ENCODE peak calls at places on chromosomes 12 and 14, in six cellular contexts. One of them, this sample, is unnamed.

GRCh38 chr12:106304001-106304421 is 1.5 kb downstream of the TCP11L2 start:
- DNase-seq in right cardiac atrium: no peak
- DNase-seq in CD8-positive, alpha-beta memory T cell: no peak
- DNase-seq in aorta: no peak
- DNase-seq in fibroblast of lung: no peak
- DNase-seq in uterus: no peak
- DNase-seq in this sample: no peak

GRCh38 chr12:77888611-77889010 is 57.9 kb downstream of the NAV3 start:
- DNase-seq in aorta: no peak
- DNase-seq in CD8-positive, alpha-beta memory T cell: no peak
- DNase-seq in uterus: no peak
- DNase-seq in right cardiac atrium: no peak
- DNase-seq in fibroblast of lung: peak
- DNase-seq in this sample: no peak

GRCh38 chr12:6639151-6639773 is 3.5 kb upstream of the LPAR5 start:
- DNase-seq in CD8-positive, alpha-beta memory T cell: no peak
- DNase-seq in aorta: no peak
- DNase-seq in uterus: no peak
- DNase-seq in right cardiac atrium: no peak
- DNase-seq in fibroblast of lung: no peak
- DNase-seq in this sample: no peak

GRCh38 chr12:18492372-18493025 is 231.2 kb downstream of the PIK3C2G start:
- DNase-seq in aorta: no peak
- DNase-seq in right cardiac atrium: no peak
- DNase-seq in fibroblast of lung: peak
- DNase-seq in uterus: no peak
- DNase-seq in CD8-positive, alpha-beta memory T cell: no peak
- DNase-seq in this sample: no peak

GRCh38 chr12:22537000-22537544 is 7.3 kb downstream of the C2CD5 start:
- DNase-seq in uterus: no peak
- DNase-seq in aorta: no peak
- DNase-seq in CD8-positive, alpha-beta memory T cell: no peak
- DNase-seq in right cardiac atrium: no peak
- DNase-seq in fibroblast of lung: peak
- DNase-seq in this sample: no peak

GRCh38 chr12:113190761-113191160 is 5.2 kb downstream of the RITA1 start:
- DNase-seq in uterus: no peak
- DNase-seq in right cardiac atrium: no peak
- DNase-seq in CD8-positive, alpha-beta memory T cell: no peak
- DNase-seq in aorta: no peak
- DNase-seq in fibroblast of lung: peak
- DNase-seq in this sample: no peak

GRCh38 chr12:78240827-78241226 is 410.1 kb downstream of the NAV3 start:
- DNase-seq in fibroblast of lung: no peak
- DNase-seq in aorta: no peak
- DNase-seq in uterus: no peak
- DNase-seq in right cardiac atrium: no peak
- DNase-seq in CD8-positive, alpha-beta memory T cell: no peak
- DNase-seq in this sample: no peak

GRCh38 chr12:114447274-114447716 is 41.4 kb upstream of the TBX5 start:
- DNase-seq in aorta: no peak
- DNase-seq in right cardiac atrium: peak
- DNase-seq in fibroblast of lung: no peak
- DNase-seq in uterus: no peak
- DNase-seq in CD8-positive, alpha-beta memory T cell: no peak
- DNase-seq in this sample: no peak

GRCh38 chr12:16421806-16422205 is 74.4 kb downstream of the MGST1 start:
- DNase-seq in CD8-positive, alpha-beta memory T cell: no peak
- DNase-seq in fibroblast of lung: peak
- DNase-seq in right cardiac atrium: no peak
- DNase-seq in uterus: no peak
- DNase-seq in aorta: no peak
- DNase-seq in this sample: no peak

GRCh38 chr12:79174656-79175055 is 310.1 kb downstream of the SYT1 start:
- DNase-seq in aorta: no peak
- DNase-seq in uterus: no peak
- DNase-seq in right cardiac atrium: no peak
- DNase-seq in fibroblast of lung: peak
- DNase-seq in CD8-positive, alpha-beta memory T cell: no peak
- DNase-seq in this sample: no peak

GRCh38 chr12:26701604-26702215 is 131.3 kb downstream of the ITPR2 start:
- DNase-seq in fibroblast of lung: peak
- DNase-seq in aorta: no peak
- DNase-seq in right cardiac atrium: no peak
- DNase-seq in CD8-positive, alpha-beta memory T cell: no peak
- DNase-seq in uterus: no peak
- DNase-seq in this sample: no peak

GRCh38 chr14:95185452-95186392 is 28.4 kb upstream of the DICER1 start:
- DNase-seq in uterus: peak
- DNase-seq in aorta: no peak
- DNase-seq in fibroblast of lung: peak
- DNase-seq in right cardiac atrium: peak
- DNase-seq in CD8-positive, alpha-beta memory T cell: no peak
- DNase-seq in this sample: no peak

GRCh38 chr14:76866469-76866868 is 40.3 kb downstream of the LRRC74A start:
- DNase-seq in fibroblast of lung: no peak
- DNase-seq in aorta: no peak
- DNase-seq in uterus: no peak
- DNase-seq in right cardiac atrium: no peak
- DNase-seq in CD8-positive, alpha-beta memory T cell: no peak
- DNase-seq in this sample: no peak

GRCh38 chr12:31317471-31318397 is 8.2 kb downstream of the SINHCAF start:
- DNase-seq in uterus: no peak
- DNase-seq in CD8-positive, alpha-beta memory T cell: no peak
- DNase-seq in fibroblast of lung: peak
- DNase-seq in right cardiac atrium: no peak
- DNase-seq in aorta: no peak
- DNase-seq in this sample: no peak

GRCh38 chr14:71675126-71675901 is 256.9 kb upstream of the RGS6 start:
- DNase-seq in CD8-positive, alpha-beta memory T cell: no peak
- DNase-seq in fibroblast of lung: no peak
- DNase-seq in right cardiac atrium: no peak
- DNase-seq in uterus: no peak
- DNase-seq in aorta: no peak
- DNase-seq in this sample: no peak

GRCh38 chr12:40175489-40175888 is 49.3 kb upstream of the LRRK2 start:
- DNase-seq in right cardiac atrium: no peak
- DNase-seq in uterus: no peak
- DNase-seq in CD8-positive, alpha-beta memory T cell: no peak
- DNase-seq in aorta: no peak
- DNase-seq in fibroblast of lung: no peak
- DNase-seq in this sample: no peak

GRCh38 chr12:64091186-64091585 is 130.9 kb downstream of the KICS2 start:
- DNase-seq in fibroblast of lung: no peak
- DNase-seq in uterus: no peak
- DNase-seq in aorta: no peak
- DNase-seq in right cardiac atrium: no peak
- DNase-seq in CD8-positive, alpha-beta memory T cell: no peak
- DNase-seq in this sample: no peak

GRCh38 chr14:91245029-91245428 is 525 bp upstream of the GPR68 start:
- DNase-seq in fibroblast of lung: no peak
- DNase-seq in uterus: no peak
- DNase-seq in right cardiac atrium: no peak
- DNase-seq in CD8-positive, alpha-beta memory T cell: peak
- DNase-seq in aorta: no peak
- DNase-seq in this sample: no peak

GRCh38 chr14:102362084-102362483 is 606 bp downstream of the CINP start:
- DNase-seq in right cardiac atrium: no peak
- DNase-seq in aorta: no peak
- DNase-seq in uterus: no peak
- DNase-seq in CD8-positive, alpha-beta memory T cell: no peak
- DNase-seq in fibroblast of lung: peak
- DNase-seq in this sample: no peak

GRCh38 chr14:35159742-35160409 is 37.5 kb downstream of the PRORP start:
- DNase-seq in fibroblast of lung: peak
- DNase-seq in aorta: no peak
- DNase-seq in CD8-positive, alpha-beta memory T cell: no peak
- DNase-seq in uterus: no peak
- DNase-seq in right cardiac atrium: no peak
- DNase-seq in this sample: no peak

GRCh38 chr12:104285740-104286537 is 17.6 kb upstream of the EID3 start:
- DNase-seq in uterus: no peak
- DNase-seq in aorta: no peak
- DNase-seq in CD8-positive, alpha-beta memory T cell: no peak
- DNase-seq in right cardiac atrium: no peak
- DNase-seq in fibroblast of lung: no peak
- DNase-seq in this sample: no peak

GRCh38 chr12:8662592-8662991 is at the start of gene MFAP5:
- DNase-seq in fibroblast of lung: no peak
- DNase-seq in aorta: no peak
- DNase-seq in right cardiac atrium: no peak
- DNase-seq in CD8-positive, alpha-beta memory T cell: no peak
- DNase-seq in uterus: no peak
- DNase-seq in this sample: no peak

GRCh38 chr12:14999421-15000047 is 26.7 kb downstream of the PDE6H start:
- DNase-seq in uterus: no peak
- DNase-seq in right cardiac atrium: no peak
- DNase-seq in fibroblast of lung: peak
- DNase-seq in CD8-positive, alpha-beta memory T cell: no peak
- DNase-seq in aorta: no peak
- DNase-seq in this sample: no peak

GRCh38 chr14:20632831-20633771 is 8.4 kb downstream of the OR6S1 start:
- DNase-seq in uterus: peak
- DNase-seq in right cardiac atrium: no peak
- DNase-seq in fibroblast of lung: peak
- DNase-seq in aorta: no peak
- DNase-seq in CD8-positive, alpha-beta memory T cell: peak
- DNase-seq in this sample: peak

GRCh38 chr12:50390284-50390683 is 6.1 kb downstream of the FAM186A start:
- DNase-seq in right cardiac atrium: no peak
- DNase-seq in aorta: no peak
- DNase-seq in fibroblast of lung: peak
- DNase-seq in CD8-positive, alpha-beta memory T cell: no peak
- DNase-seq in uterus: no peak
- DNase-seq in this sample: no peak

GRCh38 chr12:64577046-64577445 is 33.2 kb upstream of the RASSF3 start:
- DNase-seq in right cardiac atrium: no peak
- DNase-seq in fibroblast of lung: no peak
- DNase-seq in aorta: no peak
- DNase-seq in CD8-positive, alpha-beta memory T cell: no peak
- DNase-seq in uterus: no peak
- DNase-seq in this sample: no peak

GRCh38 chr12:2957816-2958431 is 1.3 kb upstream of the TEAD4 start:
- DNase-seq in fibroblast of lung: no peak
- DNase-seq in CD8-positive, alpha-beta memory T cell: no peak
- DNase-seq in uterus: no peak
- DNase-seq in right cardiac atrium: no peak
- DNase-seq in aorta: no peak
- DNase-seq in this sample: no peak

GRCh38 chr12:2959194-2959507 is at the start of gene TEAD4:
- DNase-seq in CD8-positive, alpha-beta memory T cell: no peak
- DNase-seq in fibroblast of lung: peak
- DNase-seq in uterus: peak
- DNase-seq in aorta: peak
- DNase-seq in right cardiac atrium: peak
- DNase-seq in this sample: no peak

GRCh38 chr12:2959508-2960431 is 573 bp downstream of the TEAD4 start:
- DNase-seq in fibroblast of lung: peak
- DNase-seq in aorta: peak
- DNase-seq in CD8-positive, alpha-beta memory T cell: no peak
- DNase-seq in uterus: peak
- DNase-seq in right cardiac atrium: peak
- DNase-seq in this sample: no peak

GRCh38 chr12:2958432-2959193 is 584 bp upstream of the TEAD4 start:
- DNase-seq in aorta: peak
- DNase-seq in CD8-positive, alpha-beta memory T cell: no peak
- DNase-seq in uterus: peak
- DNase-seq in right cardiac atrium: peak
- DNase-seq in fibroblast of lung: peak
- DNase-seq in this sample: no peak

GRCh38 chr12:2955888-2956287 is 3.3 kb upstream of the TEAD4 start:
- DNase-seq in aorta: no peak
- DNase-seq in fibroblast of lung: no peak
- DNase-seq in right cardiac atrium: no peak
- DNase-seq in CD8-positive, alpha-beta memory T cell: no peak
- DNase-seq in uterus: no peak
- DNase-seq in this sample: no peak
- H3K27ac ChIP-seq in aorta: no peak
- H3K27ac ChIP-seq in fibroblast of lung: no peak
- H3K27ac ChIP-seq in right cardiac atrium: no peak
- H3K27ac ChIP-seq in CD8-positive, alpha-beta memory T cell: no peak
- H3K27ac ChIP-seq in uterus: no peak
- H3K27ac ChIP-seq in this sample: no peak

GRCh38 chr14:32397871-32398640 is 69.0 kb downstream of the AKAP6 start:
- DNase-seq in aorta: no peak
- DNase-seq in right cardiac atrium: no peak
- DNase-seq in uterus: no peak
- DNase-seq in fibroblast of lung: peak
- DNase-seq in CD8-positive, alpha-beta memory T cell: no peak
- DNase-seq in this sample: no peak
- H3K27ac ChIP-seq in aorta: no peak
- H3K27ac ChIP-seq in right cardiac atrium: no peak
- H3K27ac ChIP-seq in uterus: peak
- H3K27ac ChIP-seq in fibroblast of lung: no peak
- H3K27ac ChIP-seq in CD8-positive, alpha-beta memory T cell: no peak
- H3K27ac ChIP-seq in this sample: peak

GRCh38 chr12:110613771-110614684 is at the start of gene TCTN1:
- DNase-seq in right cardiac atrium: peak
- DNase-seq in fibroblast of lung: peak
- DNase-seq in CD8-positive, alpha-beta memory T cell: peak
- DNase-seq in uterus: peak
- DNase-seq in aorta: peak
- DNase-seq in this sample: peak
- H3K27ac ChIP-seq in right cardiac atrium: peak
- H3K27ac ChIP-seq in fibroblast of lung: peak
- H3K27ac ChIP-seq in CD8-positive, alpha-beta memory T cell: peak
- H3K27ac ChIP-seq in uterus: peak
- H3K27ac ChIP-seq in aorta: no peak
- H3K27ac ChIP-seq in this sample: peak

GRCh38 chr12:55874465-55874864 is 31.7 kb upstream of the MMP19 start:
- DNase-seq in CD8-positive, alpha-beta memory T cell: no peak
- DNase-seq in right cardiac atrium: no peak
- DNase-seq in fibroblast of lung: no peak
- DNase-seq in aorta: no peak
- DNase-seq in uterus: no peak
- DNase-seq in this sample: no peak

GRCh38 chr12:55875704-55876103 is 33.0 kb upstream of the MMP19 start:
- DNase-seq in right cardiac atrium: no peak
- DNase-seq in aorta: no peak
- DNase-seq in uterus: no peak
- DNase-seq in fibroblast of lung: no peak
- DNase-seq in CD8-positive, alpha-beta memory T cell: no peak
- DNase-seq in this sample: no peak

GRCh38 chr12:55877824-55878223 is 35.1 kb upstream of the MMP19 start:
- DNase-seq in right cardiac atrium: no peak
- DNase-seq in uterus: no peak
- DNase-seq in aorta: no peak
- DNase-seq in fibroblast of lung: no peak
- DNase-seq in CD8-positive, alpha-beta memory T cell: no peak
- DNase-seq in this sample: no peak

DNA sequence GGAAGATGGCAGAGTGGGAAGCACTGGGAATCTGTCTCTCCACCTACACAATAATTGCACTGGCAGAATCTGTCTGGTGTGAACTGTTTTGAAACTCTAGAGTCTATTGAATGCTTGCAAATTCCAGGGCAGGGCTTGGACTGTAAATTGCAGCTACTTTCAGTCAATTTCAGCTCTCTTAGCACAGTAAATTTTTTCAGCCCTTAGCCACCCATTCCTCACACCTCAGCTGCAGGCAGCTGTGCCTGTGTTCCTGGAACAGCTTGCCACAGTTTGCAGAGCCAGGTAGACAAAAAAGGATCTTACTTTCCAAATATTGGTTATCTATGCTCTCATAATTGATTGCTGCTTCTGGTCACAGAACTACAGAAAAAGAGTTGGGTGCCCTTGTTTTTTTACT is 33.4 kb upstream of the MMP19 start:
- DNase-seq in aorta: no peak
- DNase-seq in fibroblast of lung: no peak
- DNase-seq in uterus: no peak
- DNase-seq in CD8-positive, alpha-beta memory T cell: no peak
- DNase-seq in right cardiac atrium: no peak
- DNase-seq in this sample: no peak
- H3K27ac ChIP-seq in aorta: no peak
- H3K27ac ChIP-seq in fibroblast of lung: no peak
- H3K27ac ChIP-seq in uterus: no peak
- H3K27ac ChIP-seq in CD8-positive, alpha-beta memory T cell: no peak
- H3K27ac ChIP-seq in right cardiac atrium: no peak
- H3K27ac ChIP-seq in this sample: no peak

This sample was measured in substantia nigra.